ENCODE peak calls at places on chromosomes 12 and 14, in six cellular contexts. Q is DMS153, B is SIG-M5, G is T-cell, A is NCI-H1436, V is tibial artery. O is an unnamed sample.

GRCh38 chr14:90500665-90501370 is 104.0 kb downstream of the CALM1 start:
- DNase-seq in Q (no peak), B (no peak), G (no peak), A (no peak), V (peak; percentile 54), O (no peak)

GRCh38 chr12:127235771-127236170 is 1031.2 kb upstream of the TMEM132C start:
- DNase-seq in Q (no peak), B (no peak), G (no peak), A (no peak), V (no peak), O (no peak)

GRCh38 chr14:92507174-92507768 is 6.3 kb upstream of the RIN3 start:
- DNase-seq in Q (peak; percentile 95), B (peak; percentile 38), G (no peak), A (peak; percentile 20), V (no peak), O (no peak)

GRCh38 chr14:105301103-105301914 is 508 bp upstream of the BRF1 start:
- DNase-seq in Q (peak; percentile 71), B (peak; percentile 52), G (peak; percentile 94), A (peak; percentile 95), V (peak; percentile 98), O (peak; percentile 96)

GRCh38 chr12:104147346-104147745 is 9.3 kb upstream of the NFYB start:
- DNase-seq in Q (no peak), B (no peak), G (no peak), A (peak; percentile 5), V (no peak), O (no peak)

GRCh38 chr12:52122904-52123303 is 43.4 kb downstream of the SMIM41 start:
- DNase-seq in Q (no peak), B (no peak), G (no peak), A (no peak), V (no peak), O (no peak)

GRCh38 chr14:28756896-28757570 is 9.6 kb upstream of the FOXG1 start:
- DNase-seq in Q (no peak), B (no peak), G (no peak), A (no peak), V (no peak), O (no peak)

GRCh38 chr14:78714722-78715121 is 544.5 kb downstream of the NRXN3 start:
- DNase-seq in Q (no peak), B (no peak), G (no peak), A (no peak), V (no peak), O (no peak)

GRCh38 chr12:130613831-130614230 is 102.3 kb downstream of the RIMBP2 start:
- DNase-seq in Q (no peak), B (no peak), G (no peak), A (no peak), V (peak; percentile 34), O (no peak)

GRCh38 chr14:87869619-87870583 is 123.1 kb downstream of the GALC start:
- DNase-seq in Q (no peak), B (no peak), G (no peak), A (no peak), V (no peak), O (no peak)

GRCh38 chr14:28294834-28295440 is 471.6 kb upstream of the FOXG1 start:
- DNase-seq in Q (no peak), B (no peak), G (no peak), A (no peak), V (no peak), O (no peak)

GRCh38 chr12:129069886-129070285 is 216.6 kb downstream of the GLT1D1 start:
- DNase-seq in Q (no peak), B (no peak), G (no peak), A (no peak), V (no peak), O (no peak)

GRCh38 chr14:99179946-99180345 is 92.1 kb downstream of the BCL11B start:
- DNase-seq in Q (no peak), B (no peak), G (no peak), A (no peak), V (no peak), O (no peak)

GRCh38 chr14:61122862-61123261 is 141.8 kb downstream of the SLC38A6 start:
- DNase-seq in Q (no peak), B (no peak), G (no peak), A (no peak), V (no peak), O (no peak)

GRCh38 chr14:92513204-92513965 is at the start of gene RIN3:
- DNase-seq in Q (no peak), B (no peak), G (peak; percentile 27), A (no peak), V (no peak), O (no peak)

GRCh38 chr12:20289512-20289911 is 78.8 kb upstream of the PDE3A start:
- DNase-seq in Q (no peak), B (no peak), G (no peak), A (no peak), V (no peak), O (no peak)

O was measured in NCI-H2227 treated with DMSO at 0.1 percent for 48 hours.